ENCODE peak calls at places on chromosomes 11 and 22, in five cellular contexts. One of them, this sample, is unnamed.

GRCh38 chr11:1674879-1675235 is 22.1 kb upstream of the KRTAP5-6 start:
- DNase-seq in Caco-2: peak; percentile 34
- DNase-seq in left ventricle myocardium inferior: no peak
- DNase-seq in CD8-positive, alpha-beta memory T cell: no peak
- DNase-seq in colonic mucosa: no peak
- DNase-seq in this sample: no peak

GRCh38 chr11:62791501-62792192 is at the start of gene TMEM223:
- DNase-seq in CD8-positive, alpha-beta memory T cell: peak; percentile 90
- DNase-seq in Caco-2: peak; percentile 84
- DNase-seq in left ventricle myocardium inferior: peak; percentile 90
- DNase-seq in colonic mucosa: peak; percentile 92
- DNase-seq in this sample: peak; percentile 63

GRCh38 chr11:61516675-61517516 is 8.3 kb downstream of the LRRC10B start:
- DNase-seq in colonic mucosa: peak; percentile 43
- DNase-seq in left ventricle myocardium inferior: no peak
- DNase-seq in Caco-2: no peak
- DNase-seq in CD8-positive, alpha-beta memory T cell: peak; percentile 68
- DNase-seq in this sample: peak; percentile 20

GRCh38 chr11:66883021-66883968 is 26.4 kb downstream of the LRFN4 start:
- DNase-seq in CD8-positive, alpha-beta memory T cell: peak; percentile 66
- DNase-seq in Caco-2: peak; percentile 75
- DNase-seq in colonic mucosa: peak; percentile 83
- DNase-seq in left ventricle myocardium inferior: no peak
- DNase-seq in this sample: peak; percentile 39

GRCh38 chr11:75267171-75267970 is 26.8 kb downstream of the TPBGL start:
- DNase-seq in Caco-2: peak; percentile 38
- DNase-seq in CD8-positive, alpha-beta memory T cell: peak; percentile 24
- DNase-seq in colonic mucosa: no peak
- DNase-seq in left ventricle myocardium inferior: no peak
- DNase-seq in this sample: peak; percentile 32

GRCh38 chr11:76903325-76903724 is 42.6 kb downstream of the ACER3 start:
- DNase-seq in CD8-positive, alpha-beta memory T cell: no peak
- DNase-seq in left ventricle myocardium inferior: no peak
- DNase-seq in Caco-2: peak; percentile 84
- DNase-seq in colonic mucosa: peak; percentile 27
- DNase-seq in this sample: no peak

GRCh38 chr22:34960005-34960404 is 106.0 kb upstream of the ISX start:
- DNase-seq in colonic mucosa: no peak
- DNase-seq in CD8-positive, alpha-beta memory T cell: no peak
- DNase-seq in Caco-2: no peak
- DNase-seq in left ventricle myocardium inferior: no peak
- DNase-seq in this sample: no peak

GRCh38 chr22:23530766-23531282 is 49.3 kb downstream of the IGLL1 start:
- DNase-seq in colonic mucosa: no peak
- DNase-seq in CD8-positive, alpha-beta memory T cell: no peak
- DNase-seq in Caco-2: no peak
- DNase-seq in left ventricle myocardium inferior: no peak
- DNase-seq in this sample: no peak

GRCh38 chr11:102426000-102426399 is 26.6 kb downstream of the TMEM123 start:
- DNase-seq in CD8-positive, alpha-beta memory T cell: no peak
- DNase-seq in colonic mucosa: no peak
- DNase-seq in Caco-2: no peak
- DNase-seq in left ventricle myocardium inferior: no peak
- DNase-seq in this sample: no peak

GRCh38 chr11:100072131-100072530 is 615.0 kb upstream of the ARHGAP42 start:
- DNase-seq in Caco-2: no peak
- DNase-seq in CD8-positive, alpha-beta memory T cell: no peak
- DNase-seq in left ventricle myocardium inferior: no peak
- DNase-seq in colonic mucosa: no peak
- DNase-seq in this sample: no peak

GRCh38 chr11:85941380-85941973 is 86.3 kb downstream of the CCDC83 start:
- DNase-seq in left ventricle myocardium inferior: no peak
- DNase-seq in Caco-2: peak; percentile 75
- DNase-seq in colonic mucosa: peak; percentile 39
- DNase-seq in CD8-positive, alpha-beta memory T cell: no peak
- DNase-seq in this sample: peak; percentile 41

GRCh38 chr11:133337905-133338536 is 194.3 kb downstream of the OPCML start:
- DNase-seq in CD8-positive, alpha-beta memory T cell: no peak
- DNase-seq in left ventricle myocardium inferior: no peak
- DNase-seq in Caco-2: no peak
- DNase-seq in colonic mucosa: no peak
- DNase-seq in this sample: no peak

GRCh38 chr11:39374963-39375698 is 2084.3 kb downstream of the LRRC4C start:
- DNase-seq in CD8-positive, alpha-beta memory T cell: no peak
- DNase-seq in colonic mucosa: no peak
- DNase-seq in left ventricle myocardium inferior: no peak
- DNase-seq in Caco-2: no peak
- DNase-seq in this sample: peak; percentile 54

GRCh38 chr11:65491614-65492386 is 7.0 kb upstream of the MALAT1 start:
- DNase-seq in CD8-positive, alpha-beta memory T cell: no peak
- DNase-seq in Caco-2: no peak
- DNase-seq in colonic mucosa: peak; percentile 91
- DNase-seq in left ventricle myocardium inferior: peak; percentile 79
- DNase-seq in this sample: no peak

GRCh38 chr11:70431611-70432010 is 33.3 kb downstream of the CTTN start:
- DNase-seq in left ventricle myocardium inferior: no peak
- DNase-seq in Caco-2: no peak
- DNase-seq in colonic mucosa: no peak
- DNase-seq in CD8-positive, alpha-beta memory T cell: no peak
- DNase-seq in this sample: no peak

GRCh38 chr11:68036717-68037239 is 2.0 kb upstream of the TCIRG1 start:
- DNase-seq in Caco-2: no peak
- DNase-seq in CD8-positive, alpha-beta memory T cell: no peak
- DNase-seq in colonic mucosa: no peak
- DNase-seq in left ventricle myocardium inferior: peak; percentile 73
- DNase-seq in this sample: no peak

GRCh38 chr11:130760515-130761125 is 155.7 kb downstream of the SNX19 start:
- DNase-seq in colonic mucosa: no peak
- DNase-seq in CD8-positive, alpha-beta memory T cell: no peak
- DNase-seq in left ventricle myocardium inferior: no peak
- DNase-seq in Caco-2: no peak
- DNase-seq in this sample: no peak

GRCh38 chr22:40289991-40290459 is 56.3 kb upstream of the ADSL start:
- DNase-seq in left ventricle myocardium inferior: no peak
- DNase-seq in CD8-positive, alpha-beta memory T cell: peak; percentile 81
- DNase-seq in colonic mucosa: no peak
- DNase-seq in Caco-2: no peak
- DNase-seq in this sample: no peak

GRCh38 chr22:30868663-30869385 is 99.8 kb downstream of the MORC2 start:
- DNase-seq in CD8-positive, alpha-beta memory T cell: no peak
- DNase-seq in colonic mucosa: no peak
- DNase-seq in Caco-2: peak; percentile 10
- DNase-seq in left ventricle myocardium inferior: no peak
- DNase-seq in this sample: peak; percentile 38

GRCh38 chr11:69264486-69264885 is 29.5 kb upstream of the MYEOV start:
- DNase-seq in Caco-2: no peak
- DNase-seq in CD8-positive, alpha-beta memory T cell: no peak
- DNase-seq in left ventricle myocardium inferior: no peak
- DNase-seq in colonic mucosa: no peak
- DNase-seq in this sample: no peak

GRCh38 chr11:8384199-8384821 is 120.6 kb upstream of the LMO1 start:
- DNase-seq in colonic mucosa: no peak
- DNase-seq in Caco-2: no peak
- DNase-seq in CD8-positive, alpha-beta memory T cell: no peak
- DNase-seq in left ventricle myocardium inferior: no peak
- DNase-seq in this sample: no peak

GRCh38 chr22:24823787-24824186 is 17.8 kb downstream of the SGSM1 start:
- DNase-seq in CD8-positive, alpha-beta memory T cell: no peak
- DNase-seq in Caco-2: no peak
- DNase-seq in left ventricle myocardium inferior: no peak
- DNase-seq in colonic mucosa: no peak
- DNase-seq in this sample: no peak

GRCh38 chr11:27055065-27055682 is 14.6 kb downstream of the BBOX1 start:
- DNase-seq in CD8-positive, alpha-beta memory T cell: no peak
- DNase-seq in colonic mucosa: no peak
- DNase-seq in Caco-2: peak; percentile 68
- DNase-seq in left ventricle myocardium inferior: no peak
- DNase-seq in this sample: no peak

GRCh38 chr11:108872781-108873291 is 208.0 kb downstream of the DDX10 start:
- DNase-seq in left ventricle myocardium inferior: no peak
- DNase-seq in CD8-positive, alpha-beta memory T cell: no peak
- DNase-seq in colonic mucosa: no peak
- DNase-seq in Caco-2: no peak
- DNase-seq in this sample: no peak

GRCh38 chr11:65109231-65110198 is 2.2 kb upstream of the TM7SF2 start:
- DNase-seq in Caco-2: no peak
- DNase-seq in CD8-positive, alpha-beta memory T cell: no peak
- DNase-seq in colonic mucosa: no peak
- DNase-seq in left ventricle myocardium inferior: no peak
- DNase-seq in this sample: no peak

GRCh38 chr11:122172352-122173073 is 56.5 kb upstream of the BLID start:
- DNase-seq in left ventricle myocardium inferior: no peak
- DNase-seq in colonic mucosa: no peak
- DNase-seq in Caco-2: no peak
- DNase-seq in CD8-positive, alpha-beta memory T cell: no peak
- DNase-seq in this sample: no peak

GRCh38 chr11:58562375-58562800 is 13.3 kb downstream of the LPXN start:
- DNase-seq in colonic mucosa: no peak
- DNase-seq in left ventricle myocardium inferior: no peak
- DNase-seq in Caco-2: no peak
- DNase-seq in CD8-positive, alpha-beta memory T cell: no peak
- DNase-seq in this sample: no peak

GRCh38 chr22:36144886-36145541 is 15.5 kb downstream of the APOL3 start:
- DNase-seq in Caco-2: peak; percentile 69
- DNase-seq in left ventricle myocardium inferior: peak; percentile 51
- DNase-seq in colonic mucosa: peak; percentile 40
- DNase-seq in CD8-positive, alpha-beta memory T cell: no peak
- DNase-seq in this sample: no peak

GRCh38 chr11:119340335-119341221 is at the start of gene C1QTNF5:
- DNase-seq in Caco-2: no peak
- DNase-seq in CD8-positive, alpha-beta memory T cell: no peak
- DNase-seq in colonic mucosa: peak; percentile 77
- DNase-seq in left ventricle myocardium inferior: peak; percentile 91
- DNase-seq in this sample: no peak

GRCh38 chr11:118881130-118881717 is 2.5 kb upstream of the CXCR5 start:
- DNase-seq in Caco-2: no peak
- DNase-seq in left ventricle myocardium inferior: no peak
- DNase-seq in colonic mucosa: no peak
- DNase-seq in CD8-positive, alpha-beta memory T cell: peak; percentile 29
- DNase-seq in this sample: no peak

GRCh38 chr11:59629996-59630395 is 14.4 kb upstream of the OSBP start:
- DNase-seq in CD8-positive, alpha-beta memory T cell: no peak
- DNase-seq in Caco-2: no peak
- DNase-seq in left ventricle myocardium inferior: no peak
- DNase-seq in colonic mucosa: no peak
- DNase-seq in this sample: no peak
- H3K4me3 ChIP-seq in CD8-positive, alpha-beta memory T cell: no peak overlapping the region
- H3K4me3 ChIP-seq in Caco-2: no peak overlapping the region
- H3K4me3 ChIP-seq in left ventricle myocardium inferior: no peak overlapping the region
- H3K4me3 ChIP-seq in colonic mucosa: no peak overlapping the region
- H3K4me3 ChIP-seq in this sample: no peak overlapping the region

DNA sequence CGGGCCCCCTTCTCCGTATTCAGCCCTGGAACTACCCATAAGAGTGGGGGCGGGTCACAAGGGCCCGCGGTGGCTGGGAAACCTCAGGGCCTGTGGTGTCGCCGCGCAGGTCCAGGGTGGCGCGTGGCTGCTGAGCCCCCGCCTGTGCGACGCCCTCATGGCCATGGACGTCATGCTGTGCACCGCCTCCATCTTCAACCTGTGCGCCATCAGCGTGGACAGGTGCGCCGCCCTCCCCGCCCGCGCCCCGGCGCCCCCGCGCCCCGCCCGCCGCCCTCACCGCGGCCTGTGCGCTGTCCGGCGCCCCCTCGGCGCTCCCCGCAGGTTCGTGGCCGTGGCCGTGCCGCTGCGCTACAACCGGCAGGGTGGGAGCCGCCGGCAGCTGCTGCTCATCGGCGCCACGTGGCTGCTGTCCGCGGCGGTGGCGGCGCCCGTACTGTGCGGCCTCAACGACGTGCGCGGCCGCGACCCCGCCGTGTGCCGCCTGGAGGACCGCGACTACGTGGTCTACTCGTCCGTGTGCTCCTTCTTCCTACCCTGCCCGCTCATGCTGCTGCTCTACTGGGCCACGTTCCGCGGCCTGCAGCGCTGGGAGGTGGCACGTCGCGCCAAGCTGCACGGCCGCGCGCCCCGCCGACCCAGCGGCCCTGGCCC is 2.4 kb downstream of the DRD4 start:
- DNase-seq in left ventricle myocardium inferior: no peak
- DNase-seq in CD8-positive, alpha-beta memory T cell: no peak
- DNase-seq in colonic mucosa: no peak
- DNase-seq in Caco-2: no peak
- DNase-seq in this sample: no peak
- H3K4me3 ChIP-seq in left ventricle myocardium inferior: peak overlapping the region; percentile 17
- H3K4me3 ChIP-seq in CD8-positive, alpha-beta memory T cell: no peak overlapping the region
- H3K4me3 ChIP-seq in colonic mucosa: no peak overlapping the region
- H3K4me3 ChIP-seq in Caco-2: no peak overlapping the region
- H3K4me3 ChIP-seq in this sample: no peak overlapping the region

GRCh38 chr11:34267440-34267839 is 90.4 kb downstream of the ABTB2 start:
- DNase-seq in Caco-2: no peak
- DNase-seq in CD8-positive, alpha-beta memory T cell: no peak
- DNase-seq in left ventricle myocardium inferior: no peak
- DNase-seq in colonic mucosa: no peak
- DNase-seq in this sample: no peak
- H3K4me3 ChIP-seq in Caco-2: no peak overlapping the region
- H3K4me3 ChIP-seq in CD8-positive, alpha-beta memory T cell: no peak overlapping the region
- H3K4me3 ChIP-seq in left ventricle myocardium inferior: no peak overlapping the region
- H3K4me3 ChIP-seq in colonic mucosa: no peak overlapping the region
- H3K4me3 ChIP-seq in this sample: no peak overlapping the region

GRCh38 chr22:43197271-43197941 is 10.5 kb upstream of the TTLL12 start:
- DNase-seq in colonic mucosa: no peak
- DNase-seq in left ventricle myocardium inferior: no peak
- DNase-seq in CD8-positive, alpha-beta memory T cell: no peak
- DNase-seq in Caco-2: no peak
- DNase-seq in this sample: no peak
- H3K4me3 ChIP-seq in colonic mucosa: no peak overlapping the region
- H3K4me3 ChIP-seq in left ventricle myocardium inferior: no peak overlapping the region
- H3K4me3 ChIP-seq in CD8-positive, alpha-beta memory T cell: no peak overlapping the region
- H3K4me3 ChIP-seq in Caco-2: no peak overlapping the region
- H3K4me3 ChIP-seq in this sample: no peak overlapping the region

DNA sequence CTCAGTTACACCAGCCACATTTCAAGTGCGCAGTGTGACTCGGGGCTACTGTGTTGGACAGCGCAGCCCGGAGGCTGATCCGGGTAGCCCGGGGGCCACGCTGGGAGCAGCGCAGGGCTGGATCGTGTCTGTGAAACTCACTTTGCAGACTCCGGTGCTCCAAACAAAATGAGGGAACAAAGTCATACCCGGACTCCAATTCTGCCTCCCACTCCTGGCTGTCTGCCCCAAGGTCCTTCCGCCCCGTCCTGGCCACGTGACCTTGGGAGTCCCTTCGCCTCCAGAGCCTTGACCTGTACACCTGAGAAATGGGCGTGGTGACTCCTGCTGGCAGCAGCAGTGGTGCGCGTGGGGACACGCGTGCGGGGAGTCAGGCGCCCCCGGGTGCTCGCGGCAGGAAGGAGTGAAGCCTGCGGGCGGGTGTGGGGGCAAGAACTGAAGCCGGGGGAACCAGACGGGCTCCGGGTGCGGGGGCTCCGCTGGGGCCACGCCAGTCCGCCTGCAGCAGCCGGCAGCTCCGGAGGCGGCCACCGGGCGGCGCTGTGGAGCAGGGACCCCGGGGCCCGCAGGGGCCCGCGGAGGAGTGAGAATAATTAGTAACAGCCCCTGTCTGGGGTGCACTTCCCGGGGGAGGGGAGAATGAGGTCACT is 42.4 kb downstream of the KCNJ4 start:
- DNase-seq in CD8-positive, alpha-beta memory T cell: no peak
- DNase-seq in colonic mucosa: peak; percentile 51
- DNase-seq in left ventricle myocardium inferior: no peak
- DNase-seq in Caco-2: no peak
- DNase-seq in this sample: no peak
- H3K4me3 ChIP-seq in CD8-positive, alpha-beta memory T cell: no peak overlapping the region
- H3K4me3 ChIP-seq in colonic mucosa: peak overlapping the region; percentile 19
- H3K4me3 ChIP-seq in left ventricle myocardium inferior: peak overlapping the region; percentile 58
- H3K4me3 ChIP-seq in Caco-2: no peak overlapping the region
- H3K4me3 ChIP-seq in this sample: no peak overlapping the region